ENCODE peak calls at places on chromosomes 5 and 9, in seven cellular contexts. Z is naive thymus-derived CD4-positive, alpha-beta T cell; N is CD4-positive, CD25-positive, alpha-beta regulatory T cell; B is fibroblast of lung; S is HCT116; G is tibial artery; R is effector memory CD4-positive, alpha-beta T cell. T is an unnamed sample.

GRCh38 chr5:13731229-13731628 is 213.3 kb downstream of the DNAH5 start:
- DNase-seq in G (no peak), N (no peak), R (no peak), B (no peak), S (no peak), Z (no peak), T (no peak)

GRCh38 chr9:87546704-87547103 is 49.0 kb downstream of the DAPK1 start:
- DNase-seq in R (no peak), N (no peak), Z (no peak), G (no peak), B (peak; percentile 33), S (no peak), T (no peak)

GRCh38 chr5:32600057-32600622 is 14.8 kb downstream of the SUB1 start:
- DNase-seq in G (no peak), B (peak; percentile 89), Z (no peak), R (no peak), S (no peak), N (no peak), T (no peak)

GRCh38 chr5:74957906-74958305 is 91.7 kb upstream of the FAM169A start:
- DNase-seq in N (no peak), S (no peak), G (no peak), B (no peak), R (no peak), Z (no peak), T (no peak)

GRCh38 chr5:58773744-58774441 is 191.0 kb downstream of the RAB3C start:
- DNase-seq in G (no peak), R (no peak), S (no peak), B (no peak), N (no peak), Z (no peak), T (no peak)

GRCh38 chr9:85200726-85201402 is 531.3 kb downstream of the NTRK2 start:
- DNase-seq in B (peak; percentile 15), N (no peak), R (no peak), S (no peak), G (peak; percentile 25), Z (no peak), T (no peak)

GRCh38 chr5:176739461-176740051 is 70.8 kb upstream of the UNC5A start:
- DNase-seq in G (no peak), Z (no peak), N (no peak), B (no peak), R (no peak), S (no peak), T (no peak)

GRCh38 chr9:129612815-129613519 is 7.9 kb downstream of the C9orf50 start:
- DNase-seq in R (no peak), G (no peak), N (no peak), Z (no peak), B (no peak), S (no peak), T (no peak)

GRCh38 chr5:54795284-54795683 is 190.1 kb downstream of the ESM1 start:
- DNase-seq in Z (no peak), B (peak; percentile 17), R (no peak), G (no peak), N (no peak), S (no peak), T (no peak)

GRCh38 chr5:150107909-150108447 is 21.6 kb upstream of the CSF1R start:
- DNase-seq in G (no peak), N (no peak), B (peak; percentile 31), R (no peak), Z (no peak), S (no peak), T (no peak)

GRCh38 chr9:134130503-134131375 is 5.1 kb upstream of the WDR5 start:
- DNase-seq in Z (no peak), N (no peak), B (peak; percentile 27), G (no peak), S (no peak), R (no peak), T (no peak)

GRCh38 chr5:41435276-41435675 is 75.1 kb downstream of the PLCXD3 start:
- DNase-seq in Z (no peak), B (no peak), N (no peak), G (no peak), R (no peak), S (no peak), T (no peak)

GRCh38 chr5:170440771-170441370 is 51.7 kb upstream of the KCNMB1 start:
- DNase-seq in G (no peak), B (no peak), N (no peak), Z (no peak), S (no peak), R (no peak), T (no peak)

GRCh38 chr5:155147222-155147621 is 133.7 kb downstream of the KIF4B start:
- DNase-seq in S (no peak), G (no peak), R (no peak), B (peak; percentile 3), N (no peak), Z (no peak), T (no peak)

GRCh38 chr5:88551724-88552345 is 283.2 kb upstream of the TMEM161B start:
- DNase-seq in B (no peak), N (no peak), G (no peak), R (no peak), Z (no peak), S (no peak), T (peak; percentile 68)

GRCh38 chr9:98968596-98969337 is 25.1 kb downstream of the COL15A1 start:
- DNase-seq in S (no peak), N (no peak), G (no peak), B (no peak), R (no peak), Z (no peak), T (no peak)
- H3K36me3 ChIP-seq in S (no peaks in the 10 kb centered on the region), N (no peaks in the 10 kb centered on the region), G (no peaks in the 10 kb centered on the region), B (no peaks in the 10 kb centered on the region), R (no peaks in the 10 kb centered on the region), Z (no peaks in the 10 kb centered on the region), T (no peaks in the 10 kb centered on the region)

DNA sequence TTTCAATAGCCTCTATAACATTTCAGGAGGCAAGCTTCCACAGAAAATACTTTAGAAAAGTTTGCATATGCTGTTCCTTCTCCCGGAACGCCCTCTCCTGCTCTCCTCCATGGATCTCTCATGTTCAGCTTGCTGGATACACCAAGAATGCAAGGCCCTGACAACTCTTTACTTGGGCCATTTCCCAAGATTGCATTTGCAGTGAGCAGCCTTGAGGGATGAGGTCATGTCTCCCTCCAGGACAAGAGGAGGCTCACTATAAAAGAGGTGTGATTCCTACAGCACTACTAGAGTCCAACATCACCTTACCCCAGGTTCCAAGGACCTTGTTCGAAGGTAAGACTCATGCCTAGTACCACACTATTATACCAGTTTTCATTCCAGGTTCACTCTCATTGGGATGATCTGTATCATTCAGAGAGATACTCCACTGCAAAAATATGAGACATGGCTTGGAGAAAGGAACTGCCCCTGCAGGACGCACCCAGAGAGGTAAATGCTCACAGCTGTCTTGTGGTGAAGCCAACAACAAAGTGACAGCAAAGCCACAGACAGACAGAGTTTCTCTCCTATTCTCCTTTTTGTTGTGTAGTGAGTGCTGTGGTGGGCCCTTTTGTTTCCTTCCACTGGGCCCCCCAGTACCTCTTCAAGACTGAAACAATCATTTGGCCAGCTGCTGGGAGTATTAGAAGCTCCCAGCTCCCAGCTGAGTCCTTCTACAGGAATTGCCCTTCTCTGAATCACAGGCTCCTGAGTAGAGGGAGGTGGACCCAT is 151.7 kb upstream of the ZNF366 start:
- DNase-seq in G (no peak), B (no peak), N (no peak), Z (no peak), S (no peak), R (no peak), T (no peak)
- H3K4me1 ChIP-seq in G (no peaks in the 10 kb centered on the region), B (no peaks in the 10 kb centered on the region), N (no peaks in the 10 kb centered on the region), Z (no peaks in the 10 kb centered on the region), S (no peaks in the 10 kb centered on the region), R (no peaks in the 10 kb centered on the region), T (no peaks in the 10 kb centered on the region)

GRCh38 chr9:131525643-131526565 is 5.2 kb downstream of the UCK1 start:
- DNase-seq in N (no peak), G (no peak), S (no peak), Z (no peak), R (no peak), B (no peak), T (no peak)
- H3K36me3 ChIP-seq in N (peaks cover 66% of the 10 kb centered on the region), G (peaks cover 62% of the 10 kb centered on the region), S (peaks cover 10% of the 10 kb centered on the region), Z (peaks cover 92% of the 10 kb centered on the region), R (peaks cover 83% of the 10 kb centered on the region), B (peaks cover 32% of the 10 kb centered on the region), T (peaks cover 84% of the 10 kb centered on the region)

GRCh38 chr9:4092793-4093709 is 206.8 kb downstream of the GLIS3 start:
- DNase-seq in Z (no peak), S (no peak), R (no peak), G (no peak), N (no peak), B (peak; percentile 36), T (no peak)
- H3K4me1 ChIP-seq in Z (no peaks in the 10 kb centered on the region), S (no peaks in the 10 kb centered on the region), R (no peaks in the 10 kb centered on the region), G (peaks cover 21% of the 10 kb centered on the region), N (no peaks in the 10 kb centered on the region), B (no peaks in the 10 kb centered on the region), T (peaks cover 4% of the 10 kb centered on the region)

DNA sequence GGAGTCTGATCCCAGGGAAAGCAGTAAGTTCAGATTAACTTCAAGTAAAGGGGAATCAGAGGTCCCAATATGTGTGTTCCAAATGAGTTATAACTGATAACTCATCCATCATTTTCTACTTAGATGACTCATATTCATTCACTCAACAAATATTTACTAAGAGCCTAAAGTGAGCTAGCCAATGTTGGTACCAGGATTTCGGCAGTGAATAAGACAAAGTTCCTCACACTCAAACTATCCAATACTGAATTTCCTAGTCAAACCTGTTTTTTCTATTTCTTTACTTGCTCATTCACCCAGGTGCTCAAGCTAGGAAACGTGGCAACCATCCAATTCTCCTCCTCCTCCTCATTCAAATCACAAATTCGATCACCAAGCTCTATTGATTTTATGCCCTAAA is 25.8 kb downstream of the FBXW2 start:
- DNase-seq in R (no peak), N (no peak), B (no peak), Z (no peak), G (no peak), S (no peak), T (no peak)
- H3K36me3 ChIP-seq in R (peaks cover 66% of the 10 kb centered on the region), N (peaks cover 92% of the 10 kb centered on the region), B (peaks cover 15% of the 10 kb centered on the region), Z (peaks cover 78% of the 10 kb centered on the region), G (peaks cover 64% of the 10 kb centered on the region), S (peaks cover 40% of the 10 kb centered on the region), T (peaks cover 77% of the 10 kb centered on the region)